ENCODE peak calls at places on chromosome 14, in four cellular contexts. W is A549, G is prostate gland, C is right lobe of liver. J is an unnamed sample.

GRCh38 chr14:81401420-81402122 is 1.4 kb upstream of the STON2 start:
- DNase-seq in W (peak; percentile 22), G (no peak), C (no peak), J (no peak)

GRCh38 chr14:57574617-57575288 is 81.1 kb upstream of the CCDC198 start:
- DNase-seq in W (no peak), G (no peak), C (no peak), J (no peak)

GRCh38 chr14:105859717-105860614 is 333.6 kb downstream of the TMEM121 start:
- DNase-seq in W (no peak), G (no peak), C (peak; percentile 52), J (peak; percentile 9)

GRCh38 chr14:78486081-78486480 is 315.9 kb downstream of the NRXN3 start:
- DNase-seq in W (no peak), G (no peak), C (no peak), J (no peak)

GRCh38 chr14:90518941-90519256 is 122.1 kb downstream of the CALM1 start:
- DNase-seq in W (no peak), G (no peak), C (no peak), J (peak; percentile 56)

GRCh38 chr14:36129181-36129580 is 47.3 kb downstream of the PTCSC3 start:
- DNase-seq in W (no peak), G (no peak), C (no peak), J (no peak)

GRCh38 chr14:61152851-61153364 is 128.2 kb downstream of the TMEM30B start:
- DNase-seq in W (no peak), G (no peak), C (no peak), J (no peak)

GRCh38 chr14:43031598-43031997 is 1424.9 kb downstream of the LRFN5 start:
- DNase-seq in W (peak; percentile 38), G (no peak), C (no peak), J (no peak)

GRCh38 chr14:67515386-67516079 is 17.6 kb upstream of the PLEKHH1 start:
- DNase-seq in W (peak; percentile 37), G (no peak), C (peak; percentile 61), J (peak; percentile 62)

GRCh38 chr14:78403278-78403815 is 233.2 kb downstream of the NRXN3 start:
- DNase-seq in W (no peak), G (no peak), C (no peak), J (no peak)

GRCh38 chr14:58815781-58816297 is 178.1 kb downstream of the DACT1 start:
- DNase-seq in W (no peak), G (no peak), C (no peak), J (no peak)

GRCh38 chr14:32028599-32028998 is 48.5 kb upstream of the ARHGAP5 start:
- DNase-seq in W (no peak), G (no peak), C (no peak), J (no peak)

GRCh38 chr14:69317392-69317755 is 57.4 kb downstream of the GALNT16 start:
- DNase-seq in W (no peak), G (no peak), C (no peak), J (no peak)

GRCh38 chr14:68359862-68360552 is 432.9 kb downstream of the ZFP36L1 start:
- DNase-seq in W (peak; percentile 22), G (peak; percentile 46), C (no peak), J (peak; percentile 71)

GRCh38 chr14:22452330-22452729 is 136.7 kb downstream of the DAD1 start:
- DNase-seq in W (no peak), G (no peak), C (no peak), J (no peak)

GRCh38 chr14:31127690-31128089 is 79.9 kb downstream of the HECTD1 start:
- DNase-seq in W (no peak), G (no peak), C (no peak), J (no peak)

GRCh38 chr14:100534528-100535286 is 52.5 kb downstream of the BEGAIN start:
- DNase-seq in W (no peak), G (no peak), C (peak; percentile 54), J (peak; percentile 67)

GRCh38 chr14:92487513-92488133 is 26.0 kb upstream of the RIN3 start:
- DNase-seq in W (no peak), G (no peak), C (no peak), J (peak; percentile 7)

GRCh38 chr14:101216725-101217463 is 313.4 kb upstream of the RTL1 start:
- DNase-seq in W (no peak), G (no peak), C (peak; percentile 50), J (peak; percentile 38)

GRCh38 chr14:24155100-24155499 is 6.0 kb upstream of the IRF9 start:
- DNase-seq in W (no peak), G (no peak), C (peak; percentile 30), J (no peak)

GRCh38 chr14:26021759-26022158 is 576.1 kb downstream of the NOVA1 start:
- DNase-seq in W (no peak), G (no peak), C (no peak), J (no peak)

GRCh38 chr14:51093371-51094281 is 1.3 kb downstream of the TRIM9 start:
- DNase-seq in W (peak; percentile 76), G (no peak), C (peak; percentile 57), J (peak; percentile 58)

GRCh38 chr14:95871531-95871930 is 5.1 kb upstream of the TUNAR start:
- DNase-seq in W (no peak), G (no peak), C (no peak), J (no peak)

GRCh38 chr14:90661881-90662280 is 154.3 kb downstream of the TTC7B start:
- DNase-seq in W (no peak), G (no peak), C (no peak), J (no peak)

GRCh38 chr14:39977198-39977597 is 545.0 kb upstream of the FBXO33 start:
- DNase-seq in W (no peak), G (no peak), C (no peak), J (no peak)

DNA sequence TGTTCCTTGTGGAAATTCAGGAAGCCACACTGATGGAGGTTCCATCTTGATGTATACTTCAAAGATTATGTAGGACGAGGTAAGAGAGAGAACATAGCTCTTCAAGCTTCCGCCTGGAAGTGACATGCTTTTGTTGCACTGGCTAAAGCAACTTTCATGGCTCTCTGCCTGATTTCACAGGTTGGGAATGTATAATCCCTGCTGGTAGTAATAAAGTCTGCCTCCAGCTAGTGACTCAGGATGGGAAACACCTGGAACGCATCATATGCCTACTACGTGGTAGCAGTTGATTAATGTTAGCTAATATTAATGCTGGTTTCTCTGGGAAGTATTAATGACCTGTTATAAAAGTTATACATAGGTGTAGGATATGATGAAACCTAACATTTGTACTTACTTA is 71.1 kb downstream of the PELI2 start:
- DNase-seq in W (peak; percentile 39), G (no peak), C (no peak), J (no peak)
- H3K4me1 ChIP-seq in W (peaks cover 18% of the 10 kb centered on the region), G (no peaks in the 10 kb centered on the region), C (no peaks in the 10 kb centered on the region), J (no peaks in the 10 kb centered on the region)

GRCh38 chr14:75283162-75283883 is 4.7 kb downstream of the FOS start:
- DNase-seq in W (no peak), G (no peak), C (no peak), J (no peak)
- TF ChIP-seq POLR2A in W (no peak), G (no peak), C (no peak), J (no peak)

GRCh38 chr14:20247651-20248246 is 8.7 kb downstream of the OR11H4 start:
- DNase-seq in W (peak; percentile 10), G (no peak), C (no peak), J (no peak)
- TF ChIP-seq CTCF in W (peak; percentile 50), G (no peak), C (peak; percentile 27), J (no peak)

DNA sequence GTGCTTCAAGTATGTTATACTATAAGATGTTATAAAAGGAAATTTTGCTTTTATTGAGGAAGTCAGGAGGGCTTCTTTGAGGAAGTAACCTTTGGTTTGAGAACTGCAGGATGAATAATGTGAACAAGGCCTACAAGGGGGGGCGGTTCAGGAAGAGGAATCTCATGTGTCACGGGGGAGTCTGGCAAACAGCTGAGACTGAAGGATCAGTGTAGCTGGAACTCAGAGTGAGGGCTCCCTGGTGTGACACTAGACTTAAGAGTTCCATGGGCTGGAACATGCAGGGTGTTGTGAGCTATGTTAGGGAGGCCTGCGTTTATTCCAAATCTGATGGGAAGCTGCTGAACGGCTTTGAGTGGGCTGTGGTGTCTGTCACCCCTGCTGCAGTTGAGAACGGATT is 62.3 kb downstream of the UNC79 start:
- DNase-seq in W (no peak), G (no peak), C (no peak), J (no peak)
- H3K4me1 ChIP-seq in W (no peaks in the 10 kb centered on the region), G (no peaks in the 10 kb centered on the region), C (no peaks in the 10 kb centered on the region), J (no peaks in the 10 kb centered on the region)